ENCODE peak calls at places on chromosomes 5 and 9, in five cellular contexts. P is GM23338, W is H9, D is fibroblast of lung, O is GM12878. X is an unnamed sample. For H3K79me2, the result is how much of the 10 kb centered on the place peaks cover.

GRCh38 chr5:129379406-129379805 is 80.7 kb upstream of the ADAMTS19 start:
- DNase-seq in P (no peak), W (no peak), D (peak), O (no peak), X (no peak)

GRCh38 chr5:9015937-9016270 is 530.0 kb downstream of the SEMA5A start:
- DNase-seq in P (no peak), W (no peak), D (no peak), O (no peak), X (no peak)

GRCh38 chr9:87525546-87526303 is 28.1 kb downstream of the DAPK1 start:
- DNase-seq in P (no peak), W (no peak), D (no peak), O (no peak), X (no peak)

GRCh38 chr9:123087359-123087888 is 54.0 kb downstream of the GPR21 start:
- DNase-seq in P (no peak), W (no peak), D (no peak), O (no peak), X (no peak)

GRCh38 chr5:139650689-139651501 is 2.7 kb downstream of the CXXC5 start:
- DNase-seq in P (peak), W (peak), D (no peak), O (no peak), X (no peak)

GRCh38 chr9:113274474-113275146 is 762 bp downstream of the CDC26 start:
- DNase-seq in P (peak), W (no peak), D (peak), O (peak), X (peak)

GRCh38 chr9:111356567-111357244 is 26.7 kb upstream of the OR2K2 start:
- DNase-seq in P (no peak), W (no peak), D (peak), O (no peak), X (no peak)

GRCh38 chr5:40486437-40487270 is 193.1 kb upstream of the PTGER4 start:
- DNase-seq in P (no peak), W (no peak), D (no peak), O (peak), X (peak)

GRCh38 chr9:127728808-127729207 is 6.3 kb downstream of the TOR2A start:
- DNase-seq in P (no peak), W (no peak), D (no peak), O (no peak), X (no peak)

GRCh38 chr9:99019523-99020331 is 76.0 kb downstream of the COL15A1 start:
- DNase-seq in P (no peak), W (no peak), D (peak), O (no peak), X (no peak)

GRCh38 chr5:92401492-92401891 is 1018.4 kb upstream of the ARRDC3 start:
- DNase-seq in P (peak), W (peak), D (peak), O (no peak), X (no peak)

GRCh38 chr5:72066658-72067057 is 40.6 kb upstream of the MAP1B start:
- DNase-seq in P (no peak), W (no peak), D (peak), O (no peak), X (no peak)

GRCh38 chr5:122311888-122312669 is at the start of gene SNCAIP:
- DNase-seq in P (peak), W (peak), D (peak), O (no peak), X (no peak)
- H3K79me2 ChIP-seq in P (under half), W (under half), D (under half), O (under half), X (under half)

GRCh38 chr9:120875954-120876841 is 790 bp downstream of the PHF19 start:
- DNase-seq in P (peak), W (peak), D (peak), O (no peak), X (peak)
- TF ChIP-seq CTCF in P (no peak), W (peak), D (no peak), O (no peak), X (peak)

DNA sequence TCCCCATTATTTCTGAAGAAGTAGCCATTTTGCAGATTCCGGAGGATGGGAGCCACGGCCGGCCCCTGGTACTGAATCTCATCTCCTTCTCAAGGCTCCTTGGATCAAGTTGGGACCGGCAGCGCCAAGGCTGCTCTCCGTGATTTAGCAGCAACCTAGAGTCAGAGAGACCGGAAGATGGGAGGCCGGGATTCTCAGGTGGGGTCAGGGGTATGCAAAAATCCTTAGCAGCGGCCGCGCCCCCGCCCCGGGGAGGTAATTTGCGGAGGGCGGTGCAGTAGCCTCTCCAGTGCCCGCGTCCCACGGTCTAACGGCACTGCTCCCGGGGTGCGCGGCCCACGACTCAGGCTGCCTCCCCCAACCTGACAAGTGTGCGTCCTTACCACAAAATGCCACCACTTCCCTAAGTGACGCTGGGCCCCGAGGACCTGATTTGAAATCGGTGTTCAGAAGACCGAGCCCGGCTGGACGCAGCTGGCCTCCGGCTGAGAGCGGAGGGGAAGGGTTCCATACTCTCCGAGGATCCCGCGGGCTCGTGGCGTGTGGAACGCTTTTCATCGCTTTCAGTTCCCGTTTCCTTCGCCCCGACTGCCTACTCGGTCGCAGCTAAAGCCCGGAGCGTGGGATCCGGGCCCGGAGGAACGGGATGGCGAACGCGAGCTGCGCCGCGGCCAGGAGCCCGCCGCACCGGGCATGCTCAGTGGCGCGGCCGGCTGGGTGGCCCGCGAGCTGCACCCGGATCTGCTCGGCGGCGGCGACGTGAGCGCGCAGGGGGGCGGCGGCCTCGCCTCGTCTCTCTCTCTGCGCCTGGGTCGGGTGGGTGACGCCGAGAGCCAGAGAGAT is at the start of gene SCAMP1:
- DNase-seq in P (peak), W (peak), D (peak), O (peak), X (peak)
- H3K79me2 ChIP-seq in P (under half), W (under half), D (under half), O (half or more), X (half or more)

GRCh38 chr5:168327019-168327421 is 35.6 kb downstream of the WWC1 start:
- DNase-seq in P (no peak), W (no peak), D (no peak), O (no peak), X (no peak)
- TF ChIP-seq CTCF in P (no peak), W (no peak), D (no peak), O (no peak), X (no peak)

GRCh38 chr5:180791611-180792213 is 10.9 kb downstream of the MGAT1 start:
- DNase-seq in P (no peak), W (no peak), D (no peak), O (no peak), X (no peak)

GRCh38 chr5:180790020-180790419 is 12.6 kb downstream of the MGAT1 start:
- DNase-seq in P (peak), W (peak), D (no peak), O (no peak), X (peak)

GRCh38 chr5:180792287-180792964 is 10.2 kb downstream of the MGAT1 start:
- DNase-seq in P (no peak), W (no peak), D (no peak), O (no peak), X (no peak)

GRCh38 chr5:180790524-180790923 is 12.1 kb downstream of the MGAT1 start:
- DNase-seq in P (no peak), W (no peak), D (no peak), O (no peak), X (no peak)

DNA sequence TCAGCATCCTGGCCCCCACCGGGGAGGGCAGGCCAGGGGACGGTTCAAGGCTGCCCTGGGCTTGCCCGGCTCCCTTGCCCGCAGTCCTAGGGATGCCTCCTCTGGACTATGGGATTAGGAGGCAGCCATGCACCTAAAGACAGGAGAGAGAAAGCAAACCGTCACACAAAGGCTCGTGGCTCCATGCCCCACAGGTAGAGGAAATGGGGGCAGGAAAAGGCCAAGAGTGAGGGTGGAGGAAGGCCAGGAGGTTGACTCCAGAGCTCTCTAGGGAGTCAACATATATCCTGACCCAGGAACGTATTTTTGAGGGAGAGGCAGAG is 9.7 kb downstream of the MGAT1 start:
- DNase-seq in P (no peak), W (no peak), D (no peak), O (no peak), X (no peak)
- H3K79me2 ChIP-seq in P (half or more), W (under half), D (half or more), O (under half), X (half or more)

GRCh38 chr9:117887383-117887782 is 183.2 kb downstream of the TLR4 start:
- DNase-seq in P (no peak), W (no peak), D (no peak), O (no peak), X (no peak)
- TF ChIP-seq CTCF in P (no peak), W (no peak), D (no peak), O (no peak), X (no peak)

DNA sequence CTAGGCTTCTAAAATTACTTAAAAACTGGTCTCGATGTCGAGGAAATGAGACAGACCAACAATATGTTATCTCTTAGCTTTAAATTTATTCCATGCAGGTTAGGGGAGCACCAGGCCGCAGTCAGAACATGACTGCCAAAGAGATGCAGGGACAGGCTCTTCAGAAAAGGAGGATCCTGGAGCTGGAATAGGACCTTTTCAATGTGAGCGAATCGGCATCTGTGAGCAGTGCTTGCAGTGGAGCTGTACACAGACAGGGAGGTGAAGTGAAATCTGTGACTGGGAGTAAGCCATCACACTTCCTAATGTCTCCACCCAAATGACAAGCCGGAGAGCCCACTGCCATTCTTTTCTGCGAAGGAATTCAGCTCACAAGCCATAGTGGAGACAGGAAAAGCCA is 78.2 kb downstream of the EFNA5 start:
- DNase-seq in P (no peak), W (no peak), D (no peak), O (no peak), X (no peak)
- H3K79me2 ChIP-seq in P (under half), W (under half), D (under half), O (under half), X (under half)

DNA sequence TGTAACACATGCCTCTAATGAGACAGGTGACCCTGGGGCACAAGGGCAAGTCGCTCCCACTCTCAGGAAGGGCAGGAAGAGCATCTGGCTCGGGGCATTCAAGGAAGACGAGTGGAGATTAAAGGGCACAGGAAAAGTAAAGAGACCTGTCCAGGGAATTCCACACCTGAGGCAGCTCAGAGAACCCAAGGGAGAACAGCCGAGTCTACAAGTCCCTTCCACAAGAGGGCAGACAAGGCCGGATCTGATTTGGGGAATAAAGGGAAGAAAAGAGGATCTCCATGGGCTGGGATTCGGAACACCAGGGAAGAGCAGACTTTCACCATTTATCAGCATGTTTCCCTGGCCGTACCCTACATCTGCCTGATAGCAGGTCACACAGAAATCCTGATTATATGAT is 28.1 kb downstream of the GPX3 start:
- DNase-seq in P (peak), W (peak), D (peak), O (no peak), X (no peak)
- TF ChIP-seq CTCF in P (peak), W (peak), D (peak), O (peak), X (no peak)

X was measured in OCI-LY7.